ENCODE peak calls at places on chromosomes 11 and 22, in four cellular contexts. Y, A, W and Q are unnamed samples.

GRCh38 chr22:31857247-31857646 is 87.1 kb upstream of the YWHAH start:
- DNase-seq in W (no peak), Y (no peak), A (no peak), Q (no peak)

GRCh38 chr11:64564947-64565889 is 25.8 kb upstream of the SLC22A12 start:
- DNase-seq in A (no peak), Y (no peak), W (no peak), Q (no peak)

GRCh38 chr11:76770642-76771445 is 12.3 kb upstream of the TSKU start:
- DNase-seq in A (peak; percentile 12), W (no peak), Y (peak; percentile 98), Q (no peak)

GRCh38 chr22:31102441-31103081 is 4.8 kb downstream of the SELENOM start:
- DNase-seq in A (no peak), Y (peak; percentile 92), W (no peak), Q (no peak)

GRCh38 chr11:114262681-114263509 is 33.3 kb upstream of the NNMT start:
- DNase-seq in Y (peak; percentile 44), A (no peak), W (no peak), Q (no peak)

GRCh38 chr22:42743501-42743991 is 22.9 kb upstream of the A4GALT start:
- DNase-seq in W (no peak), Y (peak; percentile 21), A (no peak), Q (no peak)

GRCh38 chr11:128420277-128420676 is 167.1 kb downstream of the ETS1 start:
- DNase-seq in W (no peak), A (no peak), Y (no peak), Q (no peak)

GRCh38 chr11:44066732-44067131 is 662 bp downstream of the ACCS start:
- DNase-seq in A (no peak), W (no peak), Y (peak; percentile 72), Q (no peak)

GRCh38 chr11:46247090-46247489 is 30.4 kb upstream of the CREB3L1 start:
- DNase-seq in A (no peak), Y (peak; percentile 51), W (no peak), Q (no peak)

GRCh38 chr11:3614742-3615171 is 27.0 kb downstream of the ART5 start:
- DNase-seq in Y (no peak), A (peak; percentile 68), W (peak; percentile 4), Q (peak; percentile 24)

GRCh38 chr11:44993971-44994705 is 43.5 kb upstream of the TP53I11 start:
- DNase-seq in W (no peak), A (no peak), Y (no peak), Q (no peak)

GRCh38 chr11:17768547-17768946 is 34.0 kb downstream of the KCNC1 start:
- DNase-seq in A (no peak), Y (no peak), W (no peak), Q (no peak)

GRCh38 chr22:32765117-32765618 is 36.3 kb upstream of the TIMP3 start:
- DNase-seq in Y (no peak), W (no peak), A (no peak), Q (no peak)

GRCh38 chr22:22196018-22196533 is 48.5 kb upstream of the VPREB1 start:
- DNase-seq in A (peak; percentile 74), Y (no peak), W (no peak), Q (no peak)

GRCh38 chr11:65643971-65644370 is 6.1 kb downstream of the SIPA1 start:
- DNase-seq in A (no peak), W (no peak), Y (no peak), Q (no peak)

GRCh38 chr11:63978551-63979235 is 4.3 kb downstream of the COX8A start:
- DNase-seq in A (no peak), W (no peak), Y (no peak), Q (no peak)

GRCh38 chr11:128291835-128292234 is 295.5 kb downstream of the ETS1 start:
- DNase-seq in A (no peak), Y (no peak), W (peak; percentile 43), Q (peak; percentile 23)

GRCh38 chr11:72703281-72704008 is 29.2 kb upstream of the PDE2A start:
- DNase-seq in W (no peak), Y (no peak), A (no peak), Q (no peak)

GRCh38 chr22:29148036-29148435 is 57.7 kb upstream of the EMID1 start:
- DNase-seq in A (no peak), W (no peak), Y (no peak), Q (no peak)

GRCh38 chr11:134040386-134041297 is 28.2 kb upstream of the JAM3 start:
- DNase-seq in Y (no peak), A (no peak), W (no peak), Q (no peak)

GRCh38 chr11:117870176-117870952 is 6.1 kb downstream of the FXYD6 start:
- DNase-seq in W (no peak), A (no peak), Y (no peak), Q (no peak)

GRCh38 chr22:24951942-24952836 is at the start of gene KIAA1671:
- DNase-seq in W (peak; percentile 71), A (peak; percentile 80), Y (peak; percentile 60), Q (peak; percentile 80)

GRCh38 chr11:6319001-6319878 is 1.1 kb downstream of the CAVIN3 start:
- DNase-seq in W (no peak), Y (peak; percentile 57), A (no peak), Q (no peak)

GRCh38 chr11:61133956-61134662 is 27.1 kb downstream of the VPS37C start:
- DNase-seq in A (no peak), W (no peak), Y (no peak), Q (no peak)

GRCh38 chr22:49405590-49405989 is 422.1 kb downstream of the BRD1 start:
- DNase-seq in Y (no peak), A (no peak), W (no peak), Q (no peak)

GRCh38 chr11:17208257-17208999 is 642 bp upstream of the PIK3C2A start:
- DNase-seq in A (peak; percentile 73), Y (peak; percentile 66), W (no peak), Q (peak; percentile 22)

GRCh38 chr22:36212896-36213295 is 11.3 kb upstream of the APOL4 start:
- DNase-seq in A (no peak), W (no peak), Y (no peak), Q (no peak)

GRCh38 chr22:20998411-20999336 is 3.2 kb downstream of the THAP7 start:
- DNase-seq in W (no peak), A (no peak), Y (peak; percentile 38), Q (no peak)

GRCh38 chr11:77187776-77188175 is 59.7 kb downstream of the MYO7A start:
- DNase-seq in Y (no peak), W (no peak), A (no peak), Q (no peak)

GRCh38 chr11:5007561-5007960 is 12.9 kb downstream of the OR51L1 start:
- DNase-seq in W (no peak), Y (peak; percentile 3), A (peak; percentile 4), Q (no peak)

GRCh38 chr22:19121631-19122142 is 525 bp downstream of the DGCR2 start:
- DNase-seq in A (peak; percentile 53), Y (peak; percentile 44), W (no peak), Q (peak; percentile 20)

GRCh38 chr11:64849600-64850356 is 5.3 kb upstream of the CDC42BPG start:
- DNase-seq in A (no peak), Y (no peak), W (no peak), Q (no peak)

GRCh38 chr11:73013021-73013420 is 129.1 kb downstream of the FCHSD2 start:
- DNase-seq in Y (no peak), A (no peak), W (no peak), Q (no peak)

GRCh38 chr11:120756931-120757330 is 245.4 kb downstream of the GRIK4 start:
- DNase-seq in W (no peak), Y (no peak), A (peak; percentile 23), Q (no peak)

GRCh38 chr11:130527648-130528300 is 79.3 kb downstream of the ADAMTS15 start:
- DNase-seq in Y (peak; percentile 72), A (no peak), W (no peak), Q (no peak)

GRCh38 chr11:47606731-47607130 is 12.5 kb upstream of the C1QTNF4 start:
- DNase-seq in W (no peak), A (peak; percentile 25), Y (no peak), Q (no peak)

GRCh38 chr11:27806122-27806521 is 105.9 kb upstream of the BDNF start:
- DNase-seq in A (no peak), W (no peak), Y (no peak), Q (no peak)

GRCh38 chr11:65870706-65871681 is 1.6 kb downstream of the EFEMP2 start:
- DNase-seq in Y (no peak), A (no peak), W (no peak), Q (no peak)

GRCh38 chr22:26170795-26171194 is 1.5 kb downstream of the SEZ6L start:
- DNase-seq in Y (no peak), W (no peak), A (no peak), Q (no peak)